ENCODE peak calls at places on chromosomes 1 and 21, in six cellular contexts. C, S, B, U, J and R are unnamed samples. For H4K20me1, the result is how much of the 10 kb centered on the place peaks cover.

GRCh38 chr1:219265026-219265515 is 91.4 kb downstream of the LYPLAL1 start:
- DNase-seq in C (peak), S (no peak), B (no peak), U (no peak), J (no peak), R (no peak)

GRCh38 chr1:6157132-6157527 is 23.0 kb downstream of the CHD5 start:
- DNase-seq in C (no peak), S (peak), B (no peak), U (no peak), J (no peak), R (no peak)

GRCh38 chr1:55388960-55389359 is 173.8 kb upstream of the USP24 start:
- DNase-seq in C (no peak), S (no peak), B (no peak), U (no peak), J (no peak), R (no peak)

GRCh38 chr1:160540859-160541233 is 17.8 kb upstream of the SLAMF6 start:
- DNase-seq in C (no peak), S (no peak), B (no peak), U (no peak), J (no peak), R (no peak)

GRCh38 chr1:24981632-24982007 is 51.5 kb upstream of the RUNX3 start:
- DNase-seq in C (no peak), S (no peak), B (no peak), U (no peak), J (no peak), R (peak)

GRCh38 chr1:64967381-64967780 is 1.0 kb upstream of the JAK1 start:
- DNase-seq in C (peak), S (no peak), B (no peak), U (peak), J (no peak), R (no peak)

GRCh38 chr21:21268061-21268471 is 269.9 kb downstream of the NCAM2 start:
- DNase-seq in C (peak), S (no peak), B (no peak), U (no peak), J (no peak), R (no peak)

GRCh38 chr1:208280681-208281439 is 36.7 kb upstream of the PLXNA2 start:
- DNase-seq in C (no peak), S (no peak), B (no peak), U (no peak), J (no peak), R (no peak)

GRCh38 chr1:76186617-76187016 is 112.1 kb downstream of the ST6GALNAC3 start:
- DNase-seq in C (no peak), S (no peak), B (no peak), U (no peak), J (no peak), R (no peak)

GRCh38 chr1:206923009-206923960 is 1.5 kb upstream of the FCMR start:
- DNase-seq in C (no peak), S (no peak), B (no peak), U (peak), J (no peak), R (peak)

GRCh38 chr21:29359718-29360117 is 61.0 kb downstream of the BACH1 start:
- DNase-seq in C (peak), S (peak), B (no peak), U (no peak), J (no peak), R (no peak)

GRCh38 chr1:36099681-36100341 is 11.1 kb downstream of the ADPRS start:
- DNase-seq in C (peak), S (peak), B (peak), U (peak), J (peak), R (peak)

GRCh38 chr1:169124459-169124858 is 18.0 kb downstream of the ATP1B1 start:
- DNase-seq in C (no peak), S (peak), B (no peak), U (no peak), J (no peak), R (no peak)
- H4K20me1 ChIP-seq in C (under half), S (under half), B (under half), U (under half), J (under half), R (under half)

GRCh38 chr1:915295-916172 is 8.2 kb upstream of the SAMD11 start:
- DNase-seq in C (no peak), S (no peak), B (no peak), U (no peak), J (no peak), R (no peak)

GRCh38 chr1:918353-918752 is 5.4 kb upstream of the SAMD11 start:
- DNase-seq in C (no peak), S (no peak), B (no peak), U (no peak), J (no peak), R (no peak)

GRCh38 chr1:916173-917075 is 7.3 kb upstream of the SAMD11 start:
- DNase-seq in C (peak), S (no peak), B (no peak), U (no peak), J (no peak), R (no peak)

GRCh38 chr1:917466-918091 is 6.1 kb upstream of the SAMD11 start:
- DNase-seq in C (no peak), S (no peak), B (no peak), U (no peak), J (no peak), R (no peak)

DNA sequence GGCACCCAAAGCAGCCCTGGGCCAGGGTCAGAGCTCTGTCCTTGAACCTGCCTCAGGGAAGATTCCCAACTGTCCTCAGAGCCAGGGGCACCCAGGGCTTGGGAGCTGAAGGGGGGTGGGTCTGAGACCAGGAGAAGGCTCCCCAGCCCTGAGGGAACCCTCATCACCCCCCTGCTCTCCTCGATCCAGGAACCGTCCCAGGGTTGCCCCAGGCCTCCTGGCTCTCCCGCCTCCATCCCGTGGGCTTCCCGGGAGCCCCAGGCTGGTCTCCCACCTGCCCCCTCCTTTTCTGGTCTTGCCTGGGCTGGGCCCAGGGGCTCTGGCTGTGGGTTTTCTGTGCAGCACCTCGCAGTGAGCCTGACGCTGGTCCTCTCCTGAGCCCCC is 6.7 kb upstream of the SAMD11 start:
- DNase-seq in C (no peak), S (no peak), B (no peak), U (no peak), J (no peak), R (no peak)
- TF ChIP-seq EZH2 in C (no peak), S (no peak), B (no peak), U (no peak), J (no peak), R (no peak)

DNA sequence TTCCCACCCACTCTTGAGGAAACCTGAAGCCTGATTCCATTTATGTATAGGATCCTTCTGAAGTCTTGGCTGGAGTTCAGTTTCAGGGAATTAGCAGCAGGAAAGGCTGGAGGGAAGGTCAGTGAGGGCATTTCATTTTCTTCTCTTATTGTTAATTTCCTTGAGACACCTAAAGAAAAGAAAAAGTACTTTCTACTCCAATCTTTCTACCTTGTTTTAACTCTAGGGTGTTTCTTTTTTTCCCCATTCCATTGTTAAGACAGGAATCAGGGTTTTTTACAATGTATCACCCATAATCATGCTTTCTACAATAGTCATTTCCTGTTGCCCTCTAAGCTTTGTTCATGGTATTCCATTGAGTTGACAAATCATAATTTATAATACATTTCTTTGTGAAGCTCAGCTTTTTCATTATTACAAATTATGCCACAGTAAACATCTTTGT is 27.4 kb downstream of the SNRPE start:
- DNase-seq in C (peak), S (peak), B (peak), U (no peak), J (no peak), R (no peak)
- H2AFZ ChIP-seq in C (peak), S (peak), B (no peak), U (no peak), J (no peak), R (no peak)

GRCh38 chr1:174007846-174008245 is 14.3 kb downstream of the RC3H1 start:
- DNase-seq in C (peak), S (peak), B (no peak), U (no peak), J (no peak), R (no peak)

GRCh38 chr1:174001573-174001972 is 20.6 kb downstream of the RC3H1 start:
- DNase-seq in C (no peak), S (no peak), B (no peak), U (no peak), J (no peak), R (no peak)

GRCh38 chr1:174005032-174005431 is 17.1 kb downstream of the RC3H1 start:
- DNase-seq in C (peak), S (no peak), B (peak), U (no peak), J (no peak), R (no peak)

GRCh38 chr1:174000274-174000852 is 21.8 kb downstream of the RC3H1 start:
- DNase-seq in C (no peak), S (no peak), B (peak), U (no peak), J (no peak), R (no peak)

GRCh38 chr1:174003867-174004266 is 18.3 kb downstream of the RC3H1 start:
- DNase-seq in C (no peak), S (no peak), B (no peak), U (no peak), J (no peak), R (no peak)
- H4K20me1 ChIP-seq in C (under half), S (under half), B (under half), U (under half), J (half or more), R (under half)